ENCODE peak calls at places on chromosome 6, in eight cellular contexts. N is colonic mucosa, P is astrocyte of the spinal cord, Q is cardiac fibroblast, B is A549, W is brain microvascular endothelial cell, J is H1, I is uterus. X is an unnamed sample.

GRCh38 chr6:166601956-166602355 is 15.5 kb upstream of the RAMACL start:
- DNase-seq in J (no peak), N (peak), B (no peak), P (no peak), W (no peak), I (no peak), Q (no peak), X (no peak)

GRCh38 chr6:119110601-119111548 is 32.4 kb upstream of the FAM184A start:
- DNase-seq in I (peak), N (peak), J (no peak), P (peak), B (no peak), Q (peak), W (peak), X (peak)

GRCh38 chr6:151671195-151671594 is 136.3 kb upstream of the ESR1 start:
- DNase-seq in Q (no peak), W (no peak), J (no peak), B (no peak), N (no peak), P (no peak), I (no peak), X (no peak)

GRCh38 chr6:110557226-110557625 is 80.8 kb upstream of the SLC22A16 start:
- DNase-seq in J (no peak), W (no peak), I (no peak), P (no peak), N (peak), B (no peak), Q (no peak), X (no peak)

GRCh38 chr6:4624726-4625125 is 151.5 kb upstream of the CDYL start:
- DNase-seq in B (no peak), P (no peak), Q (no peak), I (no peak), N (no peak), J (no peak), W (no peak), X (no peak)

GRCh38 chr6:30113377-30113759 is 478 bp upstream of the TRIM31 start:
- DNase-seq in I (no peak), Q (no peak), N (peak), W (no peak), B (no peak), J (no peak), P (no peak), X (no peak)

GRCh38 chr6:42086046-42086664 is 35.8 kb downstream of the TAF8 start:
- DNase-seq in W (no peak), P (no peak), I (no peak), Q (peak), B (peak), N (no peak), J (no peak), X (peak)

GRCh38 chr6:101439790-101440189 is 46.3 kb downstream of the GRIK2 start:
- DNase-seq in Q (peak), N (no peak), I (no peak), B (no peak), W (no peak), J (no peak), P (peak), X (peak)

GRCh38 chr6:135280375-135281136 is 99.4 kb downstream of the MYB start:
- DNase-seq in W (no peak), N (no peak), I (no peak), B (no peak), P (no peak), Q (peak), J (no peak), X (peak)

GRCh38 chr6:5657684-5658429 is 348.9 kb downstream of the NRN1 start:
- DNase-seq in N (no peak), Q (peak), B (no peak), W (no peak), J (no peak), I (no peak), P (peak), X (no peak)

GRCh38 chr6:117531758-117532276 is 49.3 kb downstream of the DCBLD1 start:
- DNase-seq in N (no peak), Q (no peak), I (no peak), B (no peak), P (no peak), W (no peak), J (no peak), X (no peak)

GRCh38 chr6:92292067-92292466 is 1127.3 kb downstream of the EPHA7 start:
- DNase-seq in W (no peak), N (no peak), Q (no peak), P (no peak), B (no peak), I (no peak), J (no peak), X (no peak)

GRCh38 chr6:21664263-21665081 is 70.9 kb downstream of the SOX4 start:
- DNase-seq in W (no peak), N (peak), P (peak), B (peak), J (no peak), I (peak), Q (peak), X (no peak)

GRCh38 chr6:16769131-16769985 is 8.1 kb upstream of the ATXN1 start:
- DNase-seq in B (peak), P (peak), W (peak), N (peak), I (peak), Q (peak), J (no peak), X (peak)

GRCh38 chr6:4396032-4396431 is 260.7 kb upstream of the ECI2 start:
- DNase-seq in N (no peak), I (no peak), Q (peak), B (no peak), P (no peak), W (no peak), J (no peak), X (no peak)

GRCh38 chr6:87660226-87660886 is 41.7 kb downstream of the AKIRIN2 start:
- DNase-seq in I (no peak), B (no peak), N (no peak), W (peak), Q (peak), J (no peak), P (peak), X (peak)

GRCh38 chr6:147534116-147534865 is 25.8 kb downstream of the SAMD5 start:
- DNase-seq in P (no peak), N (no peak), J (no peak), B (no peak), W (no peak), I (no peak), Q (no peak), X (no peak)

GRCh38 chr6:70673054-70673453 is 5.4 kb downstream of the SMAP1 start:
- DNase-seq in P (no peak), W (no peak), Q (no peak), J (no peak), I (no peak), N (no peak), B (no peak), X (no peak)

GRCh38 chr6:126664271-126664670 is 324.4 kb downstream of the CENPW start:
- DNase-seq in N (no peak), W (no peak), J (no peak), B (no peak), Q (no peak), I (no peak), P (no peak), X (no peak)

GRCh38 chr6:169881976-169882375 is 130.6 kb downstream of the ERMARD start:
- DNase-seq in P (no peak), Q (no peak), B (no peak), W (no peak), N (no peak), I (no peak), J (no peak), X (no peak)

GRCh38 chr6:80969439-80969838 is 783.0 kb downstream of the TENT5A start:
- DNase-seq in I (no peak), P (peak), N (no peak), J (no peak), W (no peak), B (no peak), Q (no peak), X (no peak)

GRCh38 chr6:30150671-30151395 is 10.2 kb downstream of the TRIM10 start:
- DNase-seq in P (no peak), I (no peak), Q (no peak), B (no peak), N (no peak), W (no peak), J (no peak), X (peak)

GRCh38 chr6:85354761-85355618 is 94.9 kb upstream of the NT5E start:
- DNase-seq in W (peak), I (peak), P (peak), Q (peak), B (peak), N (peak), J (peak), X (peak)

GRCh38 chr6:138397128-138397814 is 6.8 kb upstream of the HEBP2 start:
- DNase-seq in W (no peak), Q (peak), B (no peak), N (no peak), P (no peak), I (no peak), J (no peak), X (peak)

GRCh38 chr6:125201961-125202729 is 48.6 kb downstream of the TPD52L1 start:
- DNase-seq in Q (peak), J (no peak), B (peak), W (peak), P (peak), I (peak), N (peak), X (peak)

GRCh38 chr6:161135695-161136591 is 137.9 kb downstream of the AGPAT4 start:
- DNase-seq in P (no peak), B (no peak), N (no peak), W (no peak), Q (no peak), J (no peak), I (no peak), X (no peak)

GRCh38 chr6:167338551-167339117 is 13.7 kb downstream of the TTLL2 start:
- DNase-seq in B (no peak), Q (no peak), N (no peak), P (no peak), W (no peak), J (no peak), I (no peak), X (no peak)

GRCh38 chr6:136437246-136437645 is 113.0 kb downstream of the MAP7 start:
- DNase-seq in N (no peak), Q (no peak), B (no peak), P (no peak), J (no peak), I (no peak), W (no peak), X (no peak)

GRCh38 chr6:31010393-31011060 is at the start of gene MUC22:
- DNase-seq in P (peak), W (peak), N (no peak), B (no peak), J (no peak), Q (peak), I (no peak), X (peak)

GRCh38 chr6:36111526-36111925 is 18.8 kb upstream of the MAPK13 start:
- DNase-seq in P (no peak), B (no peak), N (no peak), Q (no peak), W (no peak), J (no peak), I (no peak), X (no peak)

GRCh38 chr6:140043762-140044378 is 669.4 kb upstream of the CITED2 start:
- DNase-seq in J (no peak), I (no peak), P (peak), N (no peak), W (no peak), Q (peak), B (peak), X (peak)

GRCh38 chr6:14550410-14550809 is 432.8 kb downstream of the CD83 start:
- DNase-seq in Q (no peak), W (no peak), B (no peak), P (no peak), N (peak), J (no peak), I (no peak), X (no peak)

GRCh38 chr6:11166948-11167347 is 55.4 kb upstream of the ERVFRD-1 start:
- DNase-seq in W (no peak), B (no peak), I (no peak), Q (no peak), N (no peak), J (no peak), P (no peak), X (no peak)

GRCh38 chr6:51322505-51322904 is 503.8 kb downstream of the TFAP2B start:
- DNase-seq in B (no peak), P (no peak), J (no peak), I (no peak), Q (no peak), W (no peak), N (no peak), X (no peak)

GRCh38 chr6:47836639-47837038 is 54.8 kb downstream of the OPN5 start:
- DNase-seq in P (no peak), I (no peak), B (no peak), J (no peak), Q (no peak), N (no peak), W (no peak), X (peak)

GRCh38 chr6:82240191-82240590 is 7.4 kb downstream of the IBTK start:
- DNase-seq in W (no peak), Q (no peak), P (no peak), J (no peak), N (no peak), B (no peak), I (no peak), X (no peak)

GRCh38 chr6:22497299-22497698 is 72.1 kb upstream of the HDGFL1 start:
- DNase-seq in J (no peak), N (no peak), B (no peak), P (no peak), Q (no peak), W (no peak), I (no peak), X (no peak)

GRCh38 chr6:132011582-132011981 is 60.4 kb upstream of the CCN2 start:
- DNase-seq in N (no peak), J (no peak), P (no peak), Q (peak), W (no peak), B (no peak), I (no peak), X (peak)

GRCh38 chr6:31545291-31545690 is 1.1 kb downstream of the ATP6V1G2 start:
- DNase-seq in B (no peak), J (no peak), Q (no peak), P (no peak), I (no peak), W (no peak), N (no peak), X (no peak)

GRCh38 chr6:153959281-153959680 is 79.8 kb upstream of the OPRM1 start:
- DNase-seq in B (no peak), W (no peak), P (no peak), Q (no peak), J (no peak), I (no peak), N (no peak), X (no peak)

GRCh38 chr6:153965996-153966395 is 73.0 kb upstream of the OPRM1 start:
- DNase-seq in B (no peak), Q (peak), I (no peak), J (no peak), W (peak), N (no peak), P (peak), X (peak)

GRCh38 chr6:153963352-153963751 is 75.7 kb upstream of the OPRM1 start:
- DNase-seq in Q (no peak), W (no peak), J (no peak), B (no peak), P (no peak), I (no peak), N (no peak), X (no peak)

GRCh38 chr6:153960741-153961140 is 78.3 kb upstream of the OPRM1 start:
- DNase-seq in Q (no peak), I (no peak), B (no peak), P (no peak), J (no peak), N (no peak), W (no peak), X (no peak)

DNA sequence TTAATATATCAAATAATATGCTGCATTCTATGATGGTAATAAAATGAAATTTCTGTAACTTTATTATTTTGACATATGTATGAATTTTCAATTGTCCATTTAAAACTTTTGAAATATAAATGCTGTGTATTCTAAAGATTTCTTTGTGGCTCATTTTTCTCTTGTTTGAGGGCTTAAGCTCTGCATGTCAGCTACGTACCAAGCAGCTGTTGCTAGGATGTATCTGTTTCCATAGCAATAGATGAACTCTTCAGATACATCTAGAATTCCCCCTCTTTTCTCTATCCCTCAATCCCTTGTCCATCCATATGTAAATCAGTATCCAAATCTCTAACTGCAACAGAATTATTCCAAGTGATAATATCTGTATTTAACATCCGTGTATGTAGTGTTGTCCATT is 76.5 kb upstream of the OPRM1 start:
- DNase-seq in W (no peak), N (no peak), J (no peak), Q (no peak), I (no peak), B (no peak), P (no peak), X (no peak)
- H3K4me3 ChIP-seq in W (no peak), N (no peak), J (no peak), Q (no peak), I (no peak), B (no peak), P (no peak), X (no peak)

GRCh38 chr6:149060985-149061760 is 256.3 kb upstream of the TAB2 start:
- DNase-seq in W (peak), I (no peak), N (peak), J (no peak), P (peak), Q (peak), B (no peak), X (peak)

GRCh38 chr6:149064026-149065017 is 253.2 kb upstream of the TAB2 start:
- DNase-seq in N (no peak), J (no peak), I (no peak), P (no peak), B (no peak), W (no peak), Q (no peak), X (no peak)

GRCh38 chr6:149062653-149063348 is 254.7 kb upstream of the TAB2 start:
- DNase-seq in N (no peak), P (no peak), Q (no peak), W (no peak), I (no peak), J (no peak), B (no peak), X (no peak)

GRCh38 chr6:149061933-149062332 is 255.6 kb upstream of the TAB2 start:
- DNase-seq in Q (no peak), N (no peak), B (no peak), I (no peak), W (no peak), J (no peak), P (no peak), X (no peak)

DNA sequence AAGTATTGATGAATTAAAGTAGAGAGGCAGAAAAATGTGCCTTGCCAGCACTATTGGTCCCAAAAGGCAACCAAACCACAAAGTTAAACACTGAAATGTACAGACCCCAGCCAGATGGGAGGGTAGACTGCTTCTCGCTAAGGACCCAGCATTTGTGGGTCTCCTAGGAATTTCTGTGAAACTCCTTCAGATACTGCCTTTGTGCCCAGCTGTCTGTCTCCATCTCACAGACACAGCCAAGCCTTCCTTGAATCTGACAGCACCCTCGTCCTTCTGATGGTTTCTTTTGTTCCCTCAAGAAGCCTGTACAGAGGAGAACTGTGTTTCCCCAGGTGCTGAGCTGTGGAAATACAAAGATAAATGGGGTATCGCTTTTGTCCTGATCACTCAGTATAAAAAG is 254.1 kb upstream of the TAB2 start:
- DNase-seq in B (no peak), N (no peak), I (no peak), Q (no peak), J (no peak), P (no peak), W (no peak), X (no peak)
- H3K4me3 ChIP-seq in B (no peak), N (no peak), I (no peak), Q (no peak), J (no peak), P (no peak), W (no peak), X (no peak)

GRCh38 chr6:26555505-26556262 is 17.5 kb downstream of the HMGN4 start:
- DNase-seq in P (peak), Q (no peak), N (no peak), I (no peak), J (no peak), B (no peak), W (no peak), X (peak)
- H3K4me3 ChIP-seq in P (peak), Q (peak), N (no peak), I (peak), J (peak), B (peak), W (peak), X (peak)

DNA sequence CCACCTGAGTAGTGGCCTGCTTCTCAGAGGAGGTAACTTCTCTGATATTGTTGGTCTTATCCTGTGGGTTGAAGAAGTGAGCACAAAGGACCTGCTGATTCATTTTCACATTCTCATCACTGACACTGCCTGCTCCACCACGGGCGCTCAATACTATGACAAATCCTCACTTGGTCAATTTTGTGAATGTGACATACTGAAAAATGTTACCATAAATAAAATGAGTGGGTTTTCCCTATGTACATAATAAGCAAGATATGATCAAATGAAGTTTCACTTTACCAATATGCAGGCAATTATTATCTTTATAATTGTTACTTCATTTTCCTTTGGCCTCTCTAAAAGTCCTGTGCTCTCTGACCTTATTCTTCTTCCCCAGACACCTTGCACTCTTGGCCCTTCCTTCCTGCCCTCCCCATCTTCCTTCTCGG is 71.5 kb upstream of the RIPOR2 start:
- DNase-seq in P (no peak), I (no peak), B (no peak), Q (peak), J (no peak), N (no peak), W (no peak), X (no peak)
- H3K4me3 ChIP-seq in P (no peak), I (no peak), B (no peak), Q (no peak), J (no peak), N (no peak), W (no peak), X (no peak)